ENCODE peak calls at places on chromosome 9, in seven cellular contexts. M, U, A, H, L, N and Y are unnamed samples.

GRCh38 chr9:109124089-109124488 is 4.3 kb upstream of the TMEM245 start:
- DNase-seq in M (no peak), U (no peak), A (no peak), H (no peak), L (no peak), N (no peak), Y (no peak)

GRCh38 chr9:115590016-115590415 is 472.1 kb upstream of the TNC start:
- DNase-seq in M (peak; percentile 73), U (peak; percentile 21), A (no peak), H (no peak), L (no peak), N (peak; percentile 95), Y (no peak)

GRCh38 chr9:123284658-123285057 is 16.3 kb upstream of the STRBP start:
- DNase-seq in M (no peak), U (no peak), A (no peak), H (no peak), L (no peak), N (no peak), Y (no peak)

GRCh38 chr9:134641173-134641985 is at the start of gene COL5A1:
- DNase-seq in M (peak; percentile 88), U (peak; percentile 91), A (peak; percentile 92), H (peak; percentile 93), L (peak; percentile 95), N (peak; percentile 92), Y (peak; percentile 97)

GRCh38 chr9:120668399-120668798 is 45.9 kb downstream of the MEGF9 start:
- DNase-seq in M (peak; percentile 59), U (no peak), A (no peak), H (no peak), L (no peak), N (no peak), Y (peak; percentile 26)

GRCh38 chr9:126347093-126347492 is 20.5 kb downstream of the MVB12B start:
- DNase-seq in M (no peak), U (no peak), A (no peak), H (no peak), L (no peak), N (no peak), Y (no peak)

GRCh38 chr9:75152416-75152815 is 64.1 kb downstream of the OSTF1 start:
- DNase-seq in M (no peak), U (no peak), A (no peak), H (no peak), L (no peak), N (no peak), Y (no peak)

GRCh38 chr9:15572200-15572599 is 19.4 kb downstream of the CCDC171 start:
- DNase-seq in M (no peak), U (no peak), A (no peak), H (no peak), L (no peak), N (peak; percentile 11), Y (no peak)

GRCh38 chr9:115941561-115942315 is 211.9 kb upstream of the PAPPA start:
- DNase-seq in M (no peak), U (no peak), A (no peak), H (no peak), L (no peak), N (peak; percentile 41), Y (no peak)

GRCh38 chr9:126144215-126144614 is 182.4 kb upstream of the MVB12B start:
- DNase-seq in M (peak; percentile 7), U (no peak), A (no peak), H (no peak), L (no peak), N (no peak), Y (no peak)

GRCh38 chr9:32351845-32352244 is 32.6 kb upstream of the ACO1 start:
- DNase-seq in M (no peak), U (no peak), A (no peak), H (peak; percentile 81), L (no peak), N (peak; percentile 2), Y (peak; percentile 16)

GRCh38 chr9:95845751-95846150 is 29.7 kb upstream of the ERCC6L2 start:
- DNase-seq in M (no peak), U (no peak), A (no peak), H (no peak), L (no peak), N (no peak), Y (no peak)

GRCh38 chr9:28927711-28928110 is 1354.4 kb upstream of the C9orf72 start:
- DNase-seq in M (no peak), U (no peak), A (no peak), H (no peak), L (no peak), N (no peak), Y (no peak)

GRCh38 chr9:75788006-75788634 is 102.4 kb upstream of the PCSK5 start:
- DNase-seq in M (no peak), U (peak; percentile 4), A (peak; percentile 40), H (no peak), L (no peak), N (peak; percentile 27), Y (no peak)

GRCh38 chr9:105026451-105026850 is 98.5 kb upstream of the ABCA1 start:
- DNase-seq in M (no peak), U (no peak), A (no peak), H (no peak), L (no peak), N (peak; percentile 81), Y (no peak)

GRCh38 chr9:136047775-136048559 is 47.1 kb downstream of the NACC2 start:
- DNase-seq in M (peak; percentile 43), U (no peak), A (peak; percentile 57), H (no peak), L (no peak), N (no peak), Y (peak; percentile 12)

GRCh38 chr9:127661342-127661741 is 45.4 kb upstream of the CFAP157 start:
- DNase-seq in M (peak; percentile 89), U (no peak), A (no peak), H (peak; percentile 49), L (no peak), N (no peak), Y (peak; percentile 63)

GRCh38 chr9:557601-558201 is 283.8 kb upstream of the DMRT1 start:
- DNase-seq in M (no peak), U (no peak), A (no peak), H (peak; percentile 68), L (no peak), N (peak; percentile 54), Y (no peak)

GRCh38 chr9:563200-563599 is 278.3 kb upstream of the DMRT1 start:
- DNase-seq in M (no peak), U (no peak), A (no peak), H (no peak), L (no peak), N (no peak), Y (no peak)

GRCh38 chr9:561430-561829 is 280.1 kb upstream of the DMRT1 start:
- DNase-seq in M (no peak), U (no peak), A (no peak), H (no peak), L (no peak), N (peak; percentile 40), Y (no peak)

GRCh38 chr9:565528-565927 is 276.0 kb upstream of the DMRT1 start:
- DNase-seq in M (no peak), U (no peak), A (no peak), H (no peak), L (no peak), N (no peak), Y (no peak)

DNA sequence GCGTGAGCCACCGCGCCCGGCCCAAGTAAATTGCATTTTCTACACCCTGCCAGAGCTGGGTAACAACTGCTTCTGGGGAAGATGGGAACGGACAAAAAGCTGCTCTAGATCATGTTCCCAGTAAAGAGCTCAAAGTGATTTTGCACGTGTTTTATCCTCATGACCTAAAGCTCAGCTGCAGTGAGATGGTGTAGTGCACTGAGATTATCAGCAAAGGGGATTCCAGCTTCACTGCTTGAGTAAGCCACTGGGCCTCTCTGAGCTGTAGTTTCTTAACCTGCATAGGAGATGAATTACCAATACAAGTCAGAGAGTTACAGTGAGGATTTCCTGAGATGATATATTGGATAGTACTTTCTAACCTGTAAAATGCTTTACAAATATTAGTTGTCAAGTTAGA is 279.2 kb upstream of the DMRT1 start:
- DNase-seq in M (no peak), U (no peak), A (no peak), H (no peak), L (no peak), N (no peak), Y (no peak)
- H3K4me1 ChIP-seq in M (no peaks in the 10 kb centered on the region), U (peaks cover 45% of the 10 kb centered on the region), A (peaks cover 4% of the 10 kb centered on the region), H (peaks cover 3% of the 10 kb centered on the region), L (no peaks in the 10 kb centered on the region), N (no peaks in the 10 kb centered on the region), Y (no peaks in the 10 kb centered on the region)

DNA sequence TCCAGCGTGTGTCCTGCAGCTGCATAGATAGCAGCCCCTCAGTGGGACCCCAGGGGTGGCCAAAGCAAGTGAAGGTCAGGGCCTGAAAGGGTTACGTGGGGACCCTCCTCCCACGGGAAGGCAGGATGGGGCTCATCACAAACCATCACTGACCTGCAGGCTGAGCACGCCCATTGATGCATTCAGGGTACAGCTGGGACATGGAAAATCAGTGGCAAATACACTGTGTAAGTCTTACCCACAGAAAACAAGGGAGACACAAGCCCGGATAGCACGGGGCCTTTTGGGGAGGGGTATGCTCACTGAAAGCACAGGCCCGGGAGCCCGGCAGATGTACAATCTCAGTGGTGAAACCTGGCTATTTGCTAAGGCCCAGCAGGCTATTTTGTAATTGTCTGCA is 49.1 kb downstream of the SEMA4D start:
- DNase-seq in M (no peak), U (no peak), A (no peak), H (no peak), L (no peak), N (no peak), Y (no peak)
- H3K4me1 ChIP-seq in M (no peaks in the 10 kb centered on the region), U (peaks cover 24% of the 10 kb centered on the region), A (no peaks in the 10 kb centered on the region), H (no peaks in the 10 kb centered on the region), L (no peaks in the 10 kb centered on the region), N (no peaks in the 10 kb centered on the region), Y (peaks cover 3% of the 10 kb centered on the region)

GRCh38 chr9:6415266-6415665 is 2.3 kb downstream of the UHRF2 start:
- DNase-seq in M (no peak), U (no peak), A (no peak), H (no peak), L (no peak), N (peak; percentile 25), Y (no peak)

GRCh38 chr9:6417186-6417585 is 4.2 kb downstream of the UHRF2 start:
- DNase-seq in M (no peak), U (no peak), A (no peak), H (no peak), L (no peak), N (peak; percentile 27), Y (no peak)

GRCh38 chr9:6414291-6414690 is 1.3 kb downstream of the UHRF2 start:
- DNase-seq in M (no peak), U (no peak), A (no peak), H (no peak), L (no peak), N (peak; percentile 80), Y (no peak)

GRCh38 chr9:6413365-6414263 is 615 bp downstream of the UHRF2 start:
- DNase-seq in M (no peak), U (peak; percentile 4), A (peak; percentile 76), H (peak; percentile 61), L (no peak), N (no peak), Y (peak; percentile 36)

GRCh38 chr9:6418764-6419163 is 5.8 kb downstream of the UHRF2 start:
- DNase-seq in M (no peak), U (no peak), A (no peak), H (no peak), L (no peak), N (no peak), Y (no peak)
- H3K4me1 ChIP-seq in M (peaks cover 45% of the 10 kb centered on the region), U (peaks cover 37% of the 10 kb centered on the region), A (peaks cover 28% of the 10 kb centered on the region), H (peaks cover 16% of the 10 kb centered on the region), L (no peaks in the 10 kb centered on the region), N (peaks cover 7% of the 10 kb centered on the region), Y (peaks cover 11% of the 10 kb centered on the region)

DNA sequence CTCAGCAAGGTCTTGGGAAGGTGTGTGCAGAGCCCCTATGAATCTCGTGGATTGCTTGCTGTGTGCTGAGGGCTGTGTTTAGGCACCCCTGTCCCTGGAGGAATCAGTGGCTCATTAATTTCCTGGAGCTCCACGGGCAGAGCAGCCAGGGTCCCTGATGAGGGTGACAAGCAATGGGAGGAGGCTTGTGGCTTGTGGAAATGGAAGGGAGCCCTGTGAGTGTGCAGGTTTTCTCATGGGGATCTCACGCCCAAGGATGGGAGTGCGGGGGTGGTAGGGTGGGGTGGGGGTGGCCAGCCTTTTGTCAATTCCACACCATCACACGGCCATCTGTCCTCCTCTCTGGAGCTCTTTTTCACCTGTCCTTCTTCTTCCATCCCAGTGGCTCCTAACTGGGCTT is 25.3 kb downstream of the PHF2 start:
- DNase-seq in M (no peak), U (no peak), A (no peak), H (no peak), L (no peak), N (no peak), Y (no peak)
- H3K4me1 ChIP-seq in M (no peaks in the 10 kb centered on the region), U (peaks cover 48% of the 10 kb centered on the region), A (peaks cover 13% of the 10 kb centered on the region), H (peaks cover 34% of the 10 kb centered on the region), L (no peaks in the 10 kb centered on the region), N (no peaks in the 10 kb centered on the region), Y (no peaks in the 10 kb centered on the region)